ENCODE peak calls at places on chromosomes 13 and 19, in nine cellular contexts. I is RPMI7951; N is mesothelial cell of epicardium; D is GM23338; E is stimulated activated CD4-positive, alpha-beta T cell treated with anti-CD3 and anti-CD28 coated beads, TNF-alpha, amount 100 ng/mL, for 48 hours; Z is substantia nigra; H is GM12865; J is cardiac muscle cell; W is endothelial cell. F is an unnamed sample.

GRCh38 chr19:1247747-1248453 is 483 bp upstream of the MIDN start:
- DNase-seq in I (peak; percentile 56), N (no peak), D (peak; percentile 83), E (no peak), Z (no peak), H (peak; percentile 67), J (peak; percentile 60), W (peak; percentile 66), F (no peak)

GRCh38 chr19:1161716-1162115 is 12.4 kb downstream of the SBNO2 start:
- DNase-seq in I (no peak), N (no peak), D (no peak), E (no peak), Z (no peak), H (peak; percentile 59), J (peak; percentile 27), W (no peak), F (no peak)

GRCh38 chr13:82257790-82258507 is 1624.3 kb downstream of the SLITRK1 start:
- DNase-seq in I (no peak), N (no peak), D (no peak), E (no peak), Z (no peak), H (no peak), J (no peak), W (no peak), F (no peak)

GRCh38 chr19:4811328-4812131 is 20.0 kb downstream of the TICAM1 start:
- DNase-seq in I (peak; percentile 56), N (peak; percentile 86), D (peak; percentile 75), E (peak; percentile 89), Z (peak; percentile 28), H (peak; percentile 86), J (peak; percentile 77), W (peak; percentile 94), F (peak; percentile 48)

GRCh38 chr13:44266772-44267171 is 106.9 kb upstream of the SERP2 start:
- DNase-seq in I (no peak), N (no peak), D (no peak), E (no peak), Z (no peak), H (no peak), J (no peak), W (no peak), F (no peak)

GRCh38 chr19:347946-348861 is 3.6 kb upstream of the MIER2 start:
- DNase-seq in I (no peak), N (no peak), D (peak; percentile 73), E (no peak), Z (no peak), H (no peak), J (no peak), W (no peak), F (no peak)

GRCh38 chr13:30266751-30267150 is 40.6 kb downstream of the KATNAL1 start:
- DNase-seq in I (no peak), N (no peak), D (no peak), E (no peak), Z (no peak), H (no peak), J (no peak), W (no peak), F (no peak)

GRCh38 chr13:50766043-50766442 is 77.4 kb downstream of the DLEU7 start:
- DNase-seq in I (no peak), N (no peak), D (no peak), E (no peak), Z (no peak), H (no peak), J (no peak), W (no peak), F (no peak)

GRCh38 chr13:20714563-20715339 is 11.3 kb downstream of the IL17D start:
- DNase-seq in I (peak; percentile 76), N (no peak), D (no peak), E (no peak), Z (no peak), H (no peak), J (peak; percentile 92), W (no peak), F (no peak)

GRCh38 chr19:7883796-7884570 is 4.3 kb upstream of the LRRC8E start:
- DNase-seq in I (peak; percentile 76), N (no peak), D (no peak), E (no peak), Z (no peak), H (no peak), J (peak; percentile 64), W (no peak), F (no peak)

GRCh38 chr19:8569066-8569761 is 8.0 kb downstream of the MYO1F start:
- DNase-seq in I (peak; percentile 91), N (no peak), D (no peak), E (no peak), Z (no peak), H (peak; percentile 96), J (peak; percentile 95), W (no peak), F (peak; percentile 62)

GRCh38 chr19:30011051-30011578 is 69.1 kb downstream of the URI1 start:
- DNase-seq in I (no peak), N (no peak), D (peak; percentile 59), E (no peak), Z (no peak), H (no peak), J (no peak), W (no peak), F (no peak)

F was measured in COLO829.